ENCODE peak calls at places on chromosomes 11 and 22, in eight cellular contexts. O, C, H, R, I, N, Z and G are unnamed samples.

GRCh38 chr11:69277074-69277809 is 16.7 kb upstream of the MYEOV start:
- DNase-seq in R (no peak), C (no peak), I (no peak), N (no peak), H (no peak), O (no peak), Z (no peak), G (no peak)

GRCh38 chr22:27642104-27642800 is 159.3 kb downstream of the MN1 start:
- DNase-seq in I (no peak), H (no peak), O (no peak), Z (no peak), N (no peak), C (no peak), R (no peak), G (no peak)

GRCh38 chr11:5234390-5234834 is at the start of gene HBD:
- DNase-seq in C (no peak), N (no peak), O (no peak), H (no peak), Z (no peak), R (no peak), I (no peak), G (no peak)

GRCh38 chr11:72079776-72080325 is 491 bp downstream of the NUMA1 start:
- DNase-seq in Z (peak; percentile 72), C (no peak), N (peak; percentile 37), H (no peak), O (no peak), I (no peak), R (no peak), G (peak; percentile 48)

GRCh38 chr11:43278302-43278956 is 33.4 kb upstream of the API5 start:
- DNase-seq in H (no peak), O (no peak), N (peak; percentile 47), C (no peak), Z (peak; percentile 48), I (peak; percentile 21), R (peak; percentile 50), G (no peak)

GRCh38 chr11:107562647-107563208 is 2.8 kb downstream of the ALKBH8 start:
- DNase-seq in Z (peak; percentile 56), O (no peak), R (no peak), I (no peak), H (no peak), C (no peak), N (no peak), G (no peak)

GRCh38 chr22:22684605-22685561 is 40.5 kb downstream of the GGTLC2 start:
- DNase-seq in N (peak; percentile 55), H (peak; percentile 23), R (no peak), O (no peak), C (no peak), Z (no peak), I (no peak), G (no peak)

GRCh38 chr11:88480217-88480616 is 142.7 kb upstream of the CTSC start:
- DNase-seq in I (no peak), N (no peak), C (no peak), Z (peak; percentile 25), O (no peak), H (peak; percentile 56), R (no peak), G (no peak)

GRCh38 chr11:393219-394033 is 583 bp upstream of the PKP3 start:
- DNase-seq in R (no peak), H (no peak), Z (peak; percentile 99), O (no peak), C (no peak), N (peak; percentile 88), I (no peak), G (no peak)

GRCh38 chr11:60786811-60787567 is 1.9 kb downstream of the MS4A10 start:
- DNase-seq in R (no peak), I (no peak), O (no peak), H (peak; percentile 61), N (no peak), Z (no peak), C (peak; percentile 84), G (no peak)

GRCh38 chr11:32796425-32796824 is 2.0 kb upstream of the CCDC73 start:
- DNase-seq in R (no peak), I (no peak), O (no peak), Z (no peak), H (no peak), C (no peak), N (no peak), G (no peak)

GRCh38 chr22:40422558-40423245 is 52.3 kb downstream of the SGSM3 start:
- DNase-seq in H (no peak), N (no peak), C (no peak), I (no peak), R (no peak), O (no peak), Z (no peak), G (no peak)